ENCODE peak calls at places on chromosome 18, in seven cellular contexts. One of them, this sample, is unnamed.

GRCh38 chr18:25561923-25562322 is 210.0 kb upstream of the ZNF521 start:
- DNase-seq in sigmoid colon: no peak
- DNase-seq in HCT116: no peak
- DNase-seq in endothelial cell of umbilical vein: peak
- DNase-seq in GM23338: peak
- DNase-seq in upper lobe of left lung: no peak
- DNase-seq in spleen: no peak
- DNase-seq in this sample: no peak

GRCh38 chr18:49031511-49032188 is 80.9 kb upstream of the SMAD7 start:
- DNase-seq in sigmoid colon: peak
- DNase-seq in HCT116: no peak
- DNase-seq in endothelial cell of umbilical vein: no peak
- DNase-seq in GM23338: no peak
- DNase-seq in upper lobe of left lung: peak
- DNase-seq in spleen: no peak
- DNase-seq in this sample: peak

GRCh38 chr18:63025251-63025710 is 294.3 kb downstream of the BCL2 start:
- DNase-seq in sigmoid colon: no peak
- DNase-seq in HCT116: no peak
- DNase-seq in endothelial cell of umbilical vein: no peak
- DNase-seq in GM23338: peak
- DNase-seq in upper lobe of left lung: no peak
- DNase-seq in spleen: peak
- DNase-seq in this sample: no peak

GRCh38 chr18:49089049-49089448 is 138.3 kb upstream of the SMAD7 start:
- DNase-seq in sigmoid colon: no peak
- DNase-seq in HCT116: no peak
- DNase-seq in endothelial cell of umbilical vein: no peak
- DNase-seq in GM23338: no peak
- DNase-seq in upper lobe of left lung: no peak
- DNase-seq in spleen: no peak
- DNase-seq in this sample: no peak

GRCh38 chr18:11154369-11154982 is 5.1 kb upstream of the PIEZO2 start:
- DNase-seq in sigmoid colon: no peak
- DNase-seq in HCT116: peak
- DNase-seq in endothelial cell of umbilical vein: peak
- DNase-seq in GM23338: peak
- DNase-seq in upper lobe of left lung: no peak
- DNase-seq in spleen: no peak
- DNase-seq in this sample: no peak

GRCh38 chr18:13216092-13216582 is 2.4 kb upstream of the LDLRAD4 start:
- DNase-seq in sigmoid colon: peak
- DNase-seq in HCT116: peak
- DNase-seq in endothelial cell of umbilical vein: peak
- DNase-seq in GM23338: peak
- DNase-seq in upper lobe of left lung: peak
- DNase-seq in spleen: no peak
- DNase-seq in this sample: peak

GRCh38 chr18:48667276-48668254 is 128.7 kb downstream of the CTIF start:
- DNase-seq in sigmoid colon: no peak
- DNase-seq in HCT116: no peak
- DNase-seq in endothelial cell of umbilical vein: no peak
- DNase-seq in GM23338: peak
- DNase-seq in upper lobe of left lung: no peak
- DNase-seq in spleen: no peak
- DNase-seq in this sample: no peak

GRCh38 chr18:67007999-67008398 is 404.1 kb upstream of the CDH19 start:
- DNase-seq in sigmoid colon: no peak
- DNase-seq in HCT116: no peak
- DNase-seq in endothelial cell of umbilical vein: no peak
- DNase-seq in GM23338: no peak
- DNase-seq in upper lobe of left lung: no peak
- DNase-seq in spleen: no peak
- DNase-seq in this sample: no peak

GRCh38 chr18:3012306-3012919 is 531 bp downstream of the LPIN2 start:
- DNase-seq in sigmoid colon: peak
- DNase-seq in HCT116: no peak
- DNase-seq in endothelial cell of umbilical vein: peak
- DNase-seq in GM23338: peak
- DNase-seq in upper lobe of left lung: peak
- DNase-seq in spleen: peak
- DNase-seq in this sample: peak
- TF ChIP-seq POLR2AphosphoS5 in sigmoid colon: peak
- TF ChIP-seq POLR2AphosphoS5 in HCT116: no peak
- TF ChIP-seq POLR2AphosphoS5 in endothelial cell of umbilical vein: no peak
- TF ChIP-seq POLR2AphosphoS5 in GM23338: no peak
- TF ChIP-seq POLR2AphosphoS5 in upper lobe of left lung: peak
- TF ChIP-seq POLR2AphosphoS5 in spleen: no peak
- TF ChIP-seq POLR2AphosphoS5 in this sample: no peak

DNA sequence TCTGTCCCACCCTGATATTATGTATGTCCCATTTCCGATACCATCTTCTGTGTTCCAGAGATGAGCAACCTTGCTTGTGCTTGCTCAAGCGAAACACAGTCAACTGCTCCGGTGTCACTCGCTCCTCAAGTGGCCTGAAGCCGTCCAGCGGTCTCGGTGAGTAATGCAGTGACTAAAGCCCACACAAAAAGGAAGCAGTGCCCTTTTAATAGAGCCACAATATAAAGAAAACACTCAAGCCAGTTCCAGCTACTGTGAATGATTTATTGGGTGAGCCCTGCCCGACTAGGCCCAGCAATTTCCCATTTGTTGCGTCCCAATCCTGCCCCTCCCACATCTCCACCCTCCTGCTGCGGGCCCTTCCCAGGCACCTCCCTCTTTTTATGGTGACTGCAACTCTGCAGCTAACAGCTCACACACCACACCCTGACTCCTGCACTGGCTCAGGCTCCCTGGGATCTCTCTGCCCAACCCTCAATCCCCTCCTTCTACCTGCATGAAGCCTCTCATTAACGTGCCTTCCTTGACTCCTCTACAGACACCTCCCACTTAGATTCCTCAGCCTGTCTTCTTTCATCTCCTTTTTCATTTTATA is 44.2 kb upstream of the DSC1 start:
- DNase-seq in sigmoid colon: no peak
- DNase-seq in HCT116: peak
- DNase-seq in endothelial cell of umbilical vein: peak
- DNase-seq in GM23338: peak
- DNase-seq in upper lobe of left lung: peak
- DNase-seq in spleen: no peak
- DNase-seq in this sample: peak
- TF ChIP-seq CTCF in sigmoid colon: no peak
- TF ChIP-seq CTCF in HCT116: peak
- TF ChIP-seq CTCF in endothelial cell of umbilical vein: no peak
- TF ChIP-seq CTCF in GM23338: no peak
- TF ChIP-seq CTCF in upper lobe of left lung: peak
- TF ChIP-seq CTCF in spleen: no peak
- TF ChIP-seq CTCF in this sample: peak

GRCh38 chr18:8602557-8602956 is 6.7 kb upstream of the RAB12 start:
- DNase-seq in sigmoid colon: no peak
- DNase-seq in HCT116: no peak
- DNase-seq in endothelial cell of umbilical vein: no peak
- DNase-seq in GM23338: no peak
- DNase-seq in upper lobe of left lung: no peak
- DNase-seq in spleen: no peak
- DNase-seq in this sample: no peak

GRCh38 chr18:8602040-8602439 is 7.2 kb upstream of the RAB12 start:
- DNase-seq in sigmoid colon: no peak
- DNase-seq in HCT116: no peak
- DNase-seq in endothelial cell of umbilical vein: no peak
- DNase-seq in GM23338: no peak
- DNase-seq in upper lobe of left lung: no peak
- DNase-seq in spleen: no peak
- DNase-seq in this sample: no peak

GRCh38 chr18:8601277-8602032 is 7.8 kb upstream of the RAB12 start:
- DNase-seq in sigmoid colon: no peak
- DNase-seq in HCT116: no peak
- DNase-seq in endothelial cell of umbilical vein: no peak
- DNase-seq in GM23338: no peak
- DNase-seq in upper lobe of left lung: no peak
- DNase-seq in spleen: no peak
- DNase-seq in this sample: no peak

GRCh38 chr18:8605974-8606373 is 3.3 kb upstream of the RAB12 start:
- DNase-seq in sigmoid colon: no peak
- DNase-seq in HCT116: no peak
- DNase-seq in endothelial cell of umbilical vein: no peak
- DNase-seq in GM23338: no peak
- DNase-seq in upper lobe of left lung: no peak
- DNase-seq in spleen: no peak
- DNase-seq in this sample: no peak

DNA sequence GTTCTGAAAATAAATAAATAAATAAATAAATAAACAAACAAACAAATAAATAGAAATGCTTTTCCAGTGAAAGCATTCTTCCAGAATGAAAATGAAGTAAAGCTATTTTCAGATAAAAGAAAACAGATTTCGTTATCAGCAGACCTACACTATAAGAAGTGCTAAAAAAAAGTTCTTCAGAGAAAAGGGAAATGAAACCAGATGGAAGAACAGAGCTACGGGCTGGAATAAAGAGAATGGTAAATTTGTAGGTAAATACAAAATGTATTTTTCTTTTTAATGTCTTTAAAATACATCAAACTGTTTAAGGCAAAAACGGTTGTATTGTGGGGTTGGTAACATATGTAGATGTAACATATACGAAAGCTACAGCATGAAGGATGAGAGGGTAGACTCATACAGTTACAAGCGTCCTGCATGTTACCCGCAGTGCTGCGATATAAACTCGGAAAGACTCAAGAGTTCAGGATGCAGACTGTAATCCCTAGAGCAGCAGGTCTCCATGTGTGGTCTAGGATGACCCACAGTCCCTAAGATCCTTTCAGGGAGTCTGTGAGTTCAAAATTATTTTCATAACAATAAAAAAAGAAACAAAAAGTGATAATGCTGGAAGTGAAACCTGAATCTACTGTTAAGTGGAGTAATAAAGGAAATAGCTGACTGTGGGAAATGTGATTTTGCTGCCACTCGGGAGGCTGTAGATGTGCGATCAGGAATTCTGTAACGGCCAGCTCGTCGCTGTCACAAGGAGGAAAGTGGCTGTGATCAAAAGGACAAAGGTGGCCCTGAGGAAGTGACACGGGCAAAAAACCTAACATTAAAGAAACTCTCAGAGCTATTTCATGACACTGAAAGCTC is 5.3 kb upstream of the RAB12 start:
- DNase-seq in sigmoid colon: no peak
- DNase-seq in HCT116: no peak
- DNase-seq in endothelial cell of umbilical vein: no peak
- DNase-seq in GM23338: no peak
- DNase-seq in upper lobe of left lung: no peak
- DNase-seq in spleen: no peak
- DNase-seq in this sample: no peak
- H3K4me3 ChIP-seq in sigmoid colon: no peak
- H3K4me3 ChIP-seq in HCT116: no peak
- H3K4me3 ChIP-seq in endothelial cell of umbilical vein: no peak
- H3K4me3 ChIP-seq in GM23338: no peak
- H3K4me3 ChIP-seq in upper lobe of left lung: no peak
- H3K4me3 ChIP-seq in spleen: peak
- H3K4me3 ChIP-seq in this sample: no peak

GRCh38 chr18:79374408-79375171 is 21.1 kb upstream of the NFATC1 start:
- DNase-seq in sigmoid colon: no peak
- DNase-seq in HCT116: no peak
- DNase-seq in endothelial cell of umbilical vein: no peak
- DNase-seq in GM23338: no peak
- DNase-seq in upper lobe of left lung: no peak
- DNase-seq in spleen: peak
- DNase-seq in this sample: no peak

GRCh38 chr18:79372461-79372860 is 23.3 kb upstream of the NFATC1 start:
- DNase-seq in sigmoid colon: no peak
- DNase-seq in HCT116: no peak
- DNase-seq in endothelial cell of umbilical vein: no peak
- DNase-seq in GM23338: no peak
- DNase-seq in upper lobe of left lung: no peak
- DNase-seq in spleen: peak
- DNase-seq in this sample: no peak

GRCh38 chr18:79373736-79374135 is 22.0 kb upstream of the NFATC1 start:
- DNase-seq in sigmoid colon: no peak
- DNase-seq in HCT116: no peak
- DNase-seq in endothelial cell of umbilical vein: no peak
- DNase-seq in GM23338: no peak
- DNase-seq in upper lobe of left lung: no peak
- DNase-seq in spleen: peak
- DNase-seq in this sample: no peak

GRCh38 chr18:79372991-79373390 is 22.7 kb upstream of the NFATC1 start:
- DNase-seq in sigmoid colon: no peak
- DNase-seq in HCT116: no peak
- DNase-seq in endothelial cell of umbilical vein: no peak
- DNase-seq in GM23338: no peak
- DNase-seq in upper lobe of left lung: no peak
- DNase-seq in spleen: no peak
- DNase-seq in this sample: no peak

DNA sequence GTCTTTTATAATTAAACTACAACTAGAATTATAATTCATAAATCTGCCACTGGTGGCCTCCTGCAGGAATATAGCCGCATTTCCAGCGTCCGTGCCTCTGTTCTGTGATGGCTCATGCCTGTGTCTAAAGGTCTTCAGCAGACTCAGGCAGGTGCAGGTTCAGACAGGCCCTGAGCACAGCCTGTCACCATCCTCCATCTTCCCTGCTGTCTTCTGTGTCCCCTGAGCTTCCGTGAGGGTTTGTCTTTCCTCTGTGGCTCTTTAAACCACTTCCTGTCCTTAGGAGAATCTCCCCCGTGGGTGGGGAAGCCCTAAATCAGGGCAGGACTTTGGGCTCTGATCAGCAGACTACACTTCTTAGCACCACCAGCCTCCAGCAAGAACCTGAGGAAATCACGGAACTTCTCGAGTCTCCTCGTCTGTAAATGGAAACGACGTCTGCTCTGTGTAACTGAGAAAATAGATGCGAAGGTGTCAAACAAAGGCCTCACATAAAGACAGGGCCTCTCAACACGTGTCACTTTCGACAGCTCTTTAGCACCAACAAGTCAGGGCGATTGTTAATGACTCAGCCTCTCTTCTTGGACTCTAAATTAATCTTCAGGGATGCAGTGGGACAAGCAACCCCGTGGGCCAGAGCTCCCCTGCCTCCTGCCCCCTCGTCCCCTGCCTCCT is 24.1 kb upstream of the NFATC1 start:
- DNase-seq in sigmoid colon: no peak
- DNase-seq in HCT116: no peak
- DNase-seq in endothelial cell of umbilical vein: no peak
- DNase-seq in GM23338: no peak
- DNase-seq in upper lobe of left lung: no peak
- DNase-seq in spleen: peak
- DNase-seq in this sample: no peak
- TF ChIP-seq POLR2AphosphoS5 in sigmoid colon: no peak
- TF ChIP-seq POLR2AphosphoS5 in HCT116: no peak
- TF ChIP-seq POLR2AphosphoS5 in endothelial cell of umbilical vein: no peak
- TF ChIP-seq POLR2AphosphoS5 in GM23338: no peak
- TF ChIP-seq POLR2AphosphoS5 in upper lobe of left lung: no peak
- TF ChIP-seq POLR2AphosphoS5 in spleen: no peak
- TF ChIP-seq POLR2AphosphoS5 in this sample: no peak

This sample was measured in stomach.